ENCODE peak calls at places on chromosomes 7 and 10, in five cellular contexts. A is endothelial cell of umbilical vein, X is GM23338, N is Panc1, M is SK-N-SH. V is an unnamed sample.
A peak's percentile ranks its signal among the peaks of the same experiment; 100 is the strongest.

GRCh38 chr10:5557040-5557721 is 32.4 kb downstream of the CALML3 start:
- DNase-seq in X (no peak), A (no peak), N (no peak), M (no peak), V (no peak)

GRCh38 chr7:82404094-82404493 is 39.5 kb downstream of the CACNA2D1 start:
- DNase-seq in X (no peak), A (no peak), N (no peak), M (no peak), V (no peak)

GRCh38 chr7:27172823-27173411 is 1.2 kb downstream of the HOXA10 start:
- DNase-seq in X (peak; percentile 48), A (peak; percentile 64), N (no peak), M (peak; percentile 66), V (no peak)

GRCh38 chr7:30738026-30738915 is 13.7 kb upstream of the INMT start:
- DNase-seq in N (no peak), X (no peak), M (no peak), A (no peak), V (no peak)

GRCh38 chr10:98312816-98313215 is 44.8 kb upstream of the LOXL4 start:
- DNase-seq in M (no peak), N (no peak), A (no peak), X (peak; percentile 24), V (no peak)

GRCh38 chr7:21923663-21924062 is 22.0 kb downstream of the CDCA7L start:
- DNase-seq in N (no peak), A (peak; percentile 87), M (no peak), X (no peak), V (no peak)

GRCh38 chr7:117098457-117098856 is 145.2 kb downstream of the ST7 start:
- DNase-seq in X (no peak), A (peak; percentile 46), N (peak; percentile 20), M (no peak), V (no peak)

GRCh38 chr7:31633894-31634494 is 53.0 kb upstream of the PPP1R17 start:
- DNase-seq in N (peak; percentile 54), A (peak; percentile 44), M (peak; percentile 41), X (peak; percentile 86), V (peak; percentile 88)

GRCh38 chr7:106417273-106417902 is 132.6 kb upstream of the NAMPT start:
- DNase-seq in X (no peak), N (no peak), M (no peak), A (peak; percentile 25), V (no peak)

DNA sequence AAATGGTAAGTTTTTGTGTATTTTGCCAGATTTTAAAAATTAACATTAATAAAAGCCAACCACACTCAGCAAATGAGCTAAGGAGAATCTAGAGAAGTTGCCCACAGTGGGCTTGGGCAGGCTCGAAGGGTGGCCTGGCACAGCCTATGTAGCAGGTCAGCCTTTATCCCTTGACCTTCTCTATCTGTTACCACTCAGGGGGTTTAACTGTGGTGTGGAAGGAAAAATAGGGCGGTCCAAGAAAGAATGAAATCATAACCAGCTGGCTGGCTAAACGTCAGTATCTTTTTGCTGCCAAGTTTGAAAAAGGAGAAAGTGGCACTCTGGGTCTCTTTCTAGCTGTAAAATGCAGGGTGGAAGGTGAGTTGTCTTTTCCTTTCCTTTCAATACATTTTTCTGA is 130.3 kb upstream of the ASAH2 start:
- DNase-seq in N (no peak), X (no peak), A (no peak), M (no peak), V (no peak)
- TF ChIP-seq POLR2AphosphoS5 in N (no peak), X (no peak), A (no peak), M (no peak), V (no peak)

DNA sequence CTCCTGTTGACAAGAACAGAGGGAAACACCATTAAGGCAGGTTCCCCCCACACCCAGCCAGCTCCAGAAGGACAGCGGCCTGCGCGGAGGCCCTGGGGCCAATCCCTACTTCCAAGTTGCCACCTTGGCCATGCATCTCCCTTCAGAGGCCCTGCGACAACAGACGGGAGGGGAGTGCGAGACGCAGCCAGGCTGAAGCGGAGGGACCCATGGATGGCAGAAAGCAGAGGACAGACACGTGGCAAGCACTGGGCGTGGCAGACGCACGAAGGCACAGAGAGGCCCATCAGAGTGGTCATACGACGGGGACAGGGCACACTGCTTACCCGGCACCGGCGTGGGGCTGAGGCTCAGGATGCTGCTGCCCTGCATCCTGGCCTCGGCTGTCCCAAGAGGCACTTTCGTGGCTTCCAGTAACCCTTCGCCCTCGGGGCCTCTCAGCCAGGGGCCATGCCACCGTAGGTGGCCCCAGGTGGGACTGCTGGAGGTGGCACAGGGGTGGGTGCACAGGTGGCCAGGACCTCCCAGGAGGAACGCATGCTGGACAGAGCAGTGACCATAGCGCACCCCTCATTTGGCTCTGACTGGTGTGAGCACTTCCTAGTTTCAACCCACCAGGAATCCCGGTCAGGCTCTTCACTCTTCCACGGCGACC is 11.4 kb downstream of the CXCL12 start:
- DNase-seq in A (no peak), M (no peak), X (no peak), N (no peak), V (no peak)
- H3K4me3 ChIP-seq in A (no peak overlapping the region), M (no peak overlapping the region), X (no peak overlapping the region), N (no peak overlapping the region), V (no peak overlapping the region)

GRCh38 chr7:105101864-105102263 is 87.9 kb downstream of the KMT2E start:
- DNase-seq in X (no peak), M (no peak), A (no peak), N (no peak), V (no peak)

GRCh38 chr7:105107458-105107857 is 93.5 kb downstream of the KMT2E start:
- DNase-seq in M (no peak), N (no peak), X (no peak), A (no peak), V (no peak)

GRCh38 chr7:105098863-105099515 is 85.0 kb downstream of the KMT2E start:
- DNase-seq in M (no peak), A (peak; percentile 38), X (peak; percentile 7), N (no peak), V (no peak)

GRCh38 chr7:105106473-105106872 is 92.5 kb downstream of the KMT2E start:
- DNase-seq in N (no peak), M (no peak), X (no peak), A (no peak), V (no peak)

GRCh38 chr7:105102557-105103352 is 88.8 kb downstream of the KMT2E start:
- DNase-seq in X (no peak), M (peak; percentile 45), A (no peak), N (no peak), V (no peak)
- H3K36me3 ChIP-seq in X (peaks cover 27% of the 10 kb centered on the region), M (peaks cover 73% of the 10 kb centered on the region), A (peaks cover 11% of the 10 kb centered on the region), N (peaks cover 38% of the 10 kb centered on the region), V (peaks cover 55% of the 10 kb centered on the region)

GRCh38 chr10:79203833-79204232 is 135.1 kb downstream of the ZMIZ1 start:
- DNase-seq in N (no peak), M (peak; percentile 92), A (no peak), X (no peak), V (no peak)

GRCh38 chr10:79200346-79200745 is 131.6 kb downstream of the ZMIZ1 start:
- DNase-seq in N (no peak), M (no peak), A (no peak), X (no peak), V (no peak)

GRCh38 chr10:79201706-79202105 is 132.9 kb downstream of the ZMIZ1 start:
- DNase-seq in A (no peak), N (no peak), X (no peak), M (no peak), V (no peak)

GRCh38 chr10:79203014-79203675 is 134.4 kb downstream of the ZMIZ1 start:
- DNase-seq in N (no peak), M (no peak), X (no peak), A (no peak), V (no peak)

DNA sequence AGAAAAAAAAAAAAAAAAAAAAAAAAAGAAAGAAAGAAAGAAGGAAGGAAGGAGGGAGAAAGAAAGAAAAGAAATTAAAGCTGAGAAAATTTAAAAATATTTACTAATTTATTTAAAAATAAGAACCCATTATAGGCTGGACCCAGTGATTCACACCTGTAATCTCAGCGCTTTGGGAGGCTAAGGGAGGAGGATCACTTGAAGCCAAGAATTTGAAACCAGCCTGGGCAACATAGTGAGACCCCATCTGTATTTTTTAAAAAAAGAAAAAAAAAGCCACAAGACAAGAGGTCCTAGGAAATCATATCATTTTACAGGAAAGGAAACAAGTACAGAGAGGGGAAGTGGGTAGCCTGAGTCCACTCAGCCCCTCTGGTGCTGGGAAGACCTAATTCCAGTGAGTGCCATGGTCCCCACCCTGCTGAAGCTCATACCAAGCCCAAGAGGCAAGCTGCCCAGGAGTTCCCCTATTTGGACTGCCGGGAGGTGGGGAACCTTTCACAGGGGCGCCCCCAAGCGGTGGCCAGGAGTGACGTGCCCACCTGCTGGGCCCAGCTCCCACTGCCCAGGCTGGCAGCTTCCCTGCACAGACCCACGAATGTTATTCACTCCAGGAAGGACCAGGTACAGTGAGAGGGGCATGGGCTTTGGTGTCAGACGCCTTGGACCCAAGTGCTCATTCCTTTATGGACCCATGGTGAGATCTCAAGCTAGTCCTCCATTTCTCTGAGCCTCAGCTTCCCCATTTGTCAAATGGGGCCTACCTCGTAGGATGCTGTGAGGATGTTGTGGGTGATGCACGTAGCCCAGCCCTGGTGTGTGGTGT is 133.6 kb downstream of the ZMIZ1 start:
- DNase-seq in M (peak; percentile 73), A (peak; percentile 55), N (no peak), X (peak; percentile 65), V (no peak)
- TF ChIP-seq POLR2AphosphoS5 in M (no peak), A (no peak), N (no peak), X (no peak), V (no peak)